ENCODE peak calls at places on chromosomes 1 and 21, in eight cellular contexts. One of them, this sample, is unnamed.

GRCh38 chr1:85258536-85259117 is 835 bp downstream of the C1orf52 start:
- DNase-seq in GM06990: no peak
- DNase-seq in HL-60: no peak
- DNase-seq in HCT116: no peak
- DNase-seq in thoracic aorta: no peak
- DNase-seq in fibroblast of lung: peak
- DNase-seq in fibroblast of mammary gland: no peak
- DNase-seq in CD8-positive, alpha-beta memory T cell: no peak
- DNase-seq in this sample: no peak

GRCh38 chr1:119784127-119784781 is 15.5 kb upstream of the HMGCS2 start:
- DNase-seq in CD8-positive, alpha-beta memory T cell: no peak
- DNase-seq in fibroblast of lung: peak
- DNase-seq in GM06990: no peak
- DNase-seq in HL-60: peak
- DNase-seq in fibroblast of mammary gland: peak
- DNase-seq in thoracic aorta: no peak
- DNase-seq in HCT116: no peak
- DNase-seq in this sample: no peak

GRCh38 chr1:24149854-24150227 is 6.9 kb upstream of the IL22RA1 start:
- DNase-seq in GM06990: no peak
- DNase-seq in fibroblast of lung: peak
- DNase-seq in fibroblast of mammary gland: peak
- DNase-seq in HL-60: peak
- DNase-seq in thoracic aorta: no peak
- DNase-seq in HCT116: peak
- DNase-seq in CD8-positive, alpha-beta memory T cell: no peak
- DNase-seq in this sample: no peak

GRCh38 chr21:15023782-15024181 is 41.0 kb downstream of the NRIP1 start:
- DNase-seq in fibroblast of lung: peak
- DNase-seq in fibroblast of mammary gland: no peak
- DNase-seq in GM06990: no peak
- DNase-seq in HCT116: no peak
- DNase-seq in thoracic aorta: no peak
- DNase-seq in HL-60: no peak
- DNase-seq in CD8-positive, alpha-beta memory T cell: no peak
- DNase-seq in this sample: no peak

GRCh38 chr1:78688701-78689100 is 39.1 kb downstream of the IFI44 start:
- DNase-seq in CD8-positive, alpha-beta memory T cell: no peak
- DNase-seq in HL-60: no peak
- DNase-seq in GM06990: no peak
- DNase-seq in fibroblast of lung: peak
- DNase-seq in fibroblast of mammary gland: peak
- DNase-seq in thoracic aorta: no peak
- DNase-seq in HCT116: no peak
- DNase-seq in this sample: peak

GRCh38 chr1:115074839-115075534 is 14.3 kb downstream of the TSPAN2 start:
- DNase-seq in CD8-positive, alpha-beta memory T cell: no peak
- DNase-seq in HCT116: no peak
- DNase-seq in thoracic aorta: no peak
- DNase-seq in GM06990: no peak
- DNase-seq in HL-60: no peak
- DNase-seq in fibroblast of mammary gland: peak
- DNase-seq in fibroblast of lung: peak
- DNase-seq in this sample: no peak

GRCh38 chr1:40281852-40282251 is 23.8 kb downstream of the ZMPSTE24 start:
- DNase-seq in fibroblast of lung: no peak
- DNase-seq in HCT116: no peak
- DNase-seq in HL-60: no peak
- DNase-seq in GM06990: no peak
- DNase-seq in thoracic aorta: no peak
- DNase-seq in CD8-positive, alpha-beta memory T cell: no peak
- DNase-seq in fibroblast of mammary gland: no peak
- DNase-seq in this sample: no peak

GRCh38 chr1:3451994-3452865 is 2.2 kb upstream of the ARHGEF16 start:
- DNase-seq in HCT116: no peak
- DNase-seq in HL-60: no peak
- DNase-seq in CD8-positive, alpha-beta memory T cell: no peak
- DNase-seq in GM06990: no peak
- DNase-seq in fibroblast of mammary gland: no peak
- DNase-seq in thoracic aorta: no peak
- DNase-seq in fibroblast of lung: no peak
- DNase-seq in this sample: no peak

GRCh38 chr21:37711294-37711844 is 204.9 kb downstream of the KCNJ6 start:
- DNase-seq in HL-60: no peak
- DNase-seq in GM06990: no peak
- DNase-seq in CD8-positive, alpha-beta memory T cell: no peak
- DNase-seq in fibroblast of mammary gland: no peak
- DNase-seq in thoracic aorta: no peak
- DNase-seq in HCT116: no peak
- DNase-seq in fibroblast of lung: no peak
- DNase-seq in this sample: no peak

GRCh38 chr1:116477428-116477827 is 93.4 kb downstream of the CD58 start:
- DNase-seq in thoracic aorta: no peak
- DNase-seq in CD8-positive, alpha-beta memory T cell: no peak
- DNase-seq in HL-60: no peak
- DNase-seq in fibroblast of lung: no peak
- DNase-seq in GM06990: no peak
- DNase-seq in HCT116: no peak
- DNase-seq in fibroblast of mammary gland: no peak
- DNase-seq in this sample: no peak
- H3K4me3 ChIP-seq in thoracic aorta: no peak
- H3K4me3 ChIP-seq in CD8-positive, alpha-beta memory T cell: no peak
- H3K4me3 ChIP-seq in HL-60: no peak
- H3K4me3 ChIP-seq in fibroblast of lung: no peak
- H3K4me3 ChIP-seq in GM06990: no peak
- H3K4me3 ChIP-seq in HCT116: no peak
- H3K4me3 ChIP-seq in fibroblast of mammary gland: no peak
- H3K4me3 ChIP-seq in this sample: no peak

GRCh38 chr1:207072241-207072640 is 16.4 kb upstream of the C4BPB start:
- DNase-seq in fibroblast of mammary gland: no peak
- DNase-seq in GM06990: no peak
- DNase-seq in fibroblast of lung: no peak
- DNase-seq in HCT116: no peak
- DNase-seq in thoracic aorta: no peak
- DNase-seq in CD8-positive, alpha-beta memory T cell: no peak
- DNase-seq in HL-60: no peak
- DNase-seq in this sample: no peak

GRCh38 chr1:207069059-207069458 is 16.0 kb downstream of the PFKFB2 start:
- DNase-seq in CD8-positive, alpha-beta memory T cell: no peak
- DNase-seq in thoracic aorta: no peak
- DNase-seq in fibroblast of lung: no peak
- DNase-seq in fibroblast of mammary gland: no peak
- DNase-seq in HCT116: no peak
- DNase-seq in GM06990: no peak
- DNase-seq in HL-60: peak
- DNase-seq in this sample: no peak

GRCh38 chr1:207069858-207070506 is 16.9 kb downstream of the PFKFB2 start:
- DNase-seq in fibroblast of lung: no peak
- DNase-seq in fibroblast of mammary gland: no peak
- DNase-seq in CD8-positive, alpha-beta memory T cell: no peak
- DNase-seq in GM06990: no peak
- DNase-seq in thoracic aorta: no peak
- DNase-seq in HCT116: no peak
- DNase-seq in HL-60: peak
- DNase-seq in this sample: no peak

GRCh38 chr1:207071426-207071825 is 17.2 kb upstream of the C4BPB start:
- DNase-seq in fibroblast of lung: no peak
- DNase-seq in CD8-positive, alpha-beta memory T cell: no peak
- DNase-seq in thoracic aorta: no peak
- DNase-seq in GM06990: no peak
- DNase-seq in fibroblast of mammary gland: no peak
- DNase-seq in HCT116: no peak
- DNase-seq in HL-60: no peak
- DNase-seq in this sample: no peak

GRCh38 chr1:207070811-207071210 is 17.7 kb downstream of the PFKFB2 start:
- DNase-seq in GM06990: no peak
- DNase-seq in thoracic aorta: no peak
- DNase-seq in CD8-positive, alpha-beta memory T cell: no peak
- DNase-seq in HCT116: no peak
- DNase-seq in fibroblast of lung: no peak
- DNase-seq in HL-60: no peak
- DNase-seq in fibroblast of mammary gland: no peak
- DNase-seq in this sample: no peak
- H3K4me3 ChIP-seq in GM06990: no peak
- H3K4me3 ChIP-seq in thoracic aorta: no peak
- H3K4me3 ChIP-seq in CD8-positive, alpha-beta memory T cell: no peak
- H3K4me3 ChIP-seq in HCT116: no peak
- H3K4me3 ChIP-seq in fibroblast of lung: no peak
- H3K4me3 ChIP-seq in HL-60: no peak
- H3K4me3 ChIP-seq in fibroblast of mammary gland: no peak
- H3K4me3 ChIP-seq in this sample: no peak

DNA sequence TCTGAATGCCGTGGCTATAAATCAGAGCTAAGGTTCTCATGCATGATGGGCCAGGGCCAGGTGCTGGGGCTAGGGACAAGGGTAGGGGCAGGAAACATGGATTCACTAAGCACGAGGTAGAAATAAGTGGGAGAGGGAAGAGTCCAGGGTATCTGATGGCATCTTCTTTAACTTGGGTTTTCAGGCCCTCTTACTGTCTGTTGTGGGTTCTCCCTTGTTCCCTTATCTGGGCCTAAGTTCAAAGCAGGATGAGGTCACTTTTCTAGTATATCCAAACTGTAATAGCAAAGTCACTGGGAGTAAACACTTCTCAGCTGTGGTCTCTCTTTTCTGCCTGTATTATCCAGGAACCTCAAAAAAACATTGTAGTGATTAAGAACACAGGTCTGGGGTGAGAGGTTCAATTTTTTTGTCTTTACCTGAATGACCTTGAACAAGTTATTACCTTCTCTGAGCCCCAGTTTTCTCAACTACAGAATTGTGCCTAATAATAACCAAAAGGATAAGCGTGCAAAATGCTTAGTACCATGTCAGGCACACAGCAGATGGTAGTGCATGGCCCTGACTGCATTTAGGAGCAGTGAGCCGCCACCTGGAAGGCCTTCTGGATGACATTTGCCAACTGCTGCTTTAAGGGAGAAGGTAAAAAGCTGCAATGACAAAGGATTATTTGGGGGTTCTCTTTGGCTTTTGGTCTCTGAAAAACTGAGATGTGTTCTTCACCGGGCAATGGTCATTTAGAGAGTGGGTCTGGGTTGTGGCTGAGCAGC is 53.6 kb upstream of the A3GALT2 start:
- DNase-seq in HCT116: no peak
- DNase-seq in HL-60: no peak
- DNase-seq in CD8-positive, alpha-beta memory T cell: no peak
- DNase-seq in thoracic aorta: no peak
- DNase-seq in fibroblast of lung: peak
- DNase-seq in GM06990: no peak
- DNase-seq in fibroblast of mammary gland: peak
- DNase-seq in this sample: no peak
- H3K4me3 ChIP-seq in HCT116: no peak
- H3K4me3 ChIP-seq in HL-60: no peak
- H3K4me3 ChIP-seq in CD8-positive, alpha-beta memory T cell: no peak
- H3K4me3 ChIP-seq in thoracic aorta: no peak
- H3K4me3 ChIP-seq in fibroblast of lung: no peak
- H3K4me3 ChIP-seq in GM06990: no peak
- H3K4me3 ChIP-seq in fibroblast of mammary gland: no peak
- H3K4me3 ChIP-seq in this sample: no peak

DNA sequence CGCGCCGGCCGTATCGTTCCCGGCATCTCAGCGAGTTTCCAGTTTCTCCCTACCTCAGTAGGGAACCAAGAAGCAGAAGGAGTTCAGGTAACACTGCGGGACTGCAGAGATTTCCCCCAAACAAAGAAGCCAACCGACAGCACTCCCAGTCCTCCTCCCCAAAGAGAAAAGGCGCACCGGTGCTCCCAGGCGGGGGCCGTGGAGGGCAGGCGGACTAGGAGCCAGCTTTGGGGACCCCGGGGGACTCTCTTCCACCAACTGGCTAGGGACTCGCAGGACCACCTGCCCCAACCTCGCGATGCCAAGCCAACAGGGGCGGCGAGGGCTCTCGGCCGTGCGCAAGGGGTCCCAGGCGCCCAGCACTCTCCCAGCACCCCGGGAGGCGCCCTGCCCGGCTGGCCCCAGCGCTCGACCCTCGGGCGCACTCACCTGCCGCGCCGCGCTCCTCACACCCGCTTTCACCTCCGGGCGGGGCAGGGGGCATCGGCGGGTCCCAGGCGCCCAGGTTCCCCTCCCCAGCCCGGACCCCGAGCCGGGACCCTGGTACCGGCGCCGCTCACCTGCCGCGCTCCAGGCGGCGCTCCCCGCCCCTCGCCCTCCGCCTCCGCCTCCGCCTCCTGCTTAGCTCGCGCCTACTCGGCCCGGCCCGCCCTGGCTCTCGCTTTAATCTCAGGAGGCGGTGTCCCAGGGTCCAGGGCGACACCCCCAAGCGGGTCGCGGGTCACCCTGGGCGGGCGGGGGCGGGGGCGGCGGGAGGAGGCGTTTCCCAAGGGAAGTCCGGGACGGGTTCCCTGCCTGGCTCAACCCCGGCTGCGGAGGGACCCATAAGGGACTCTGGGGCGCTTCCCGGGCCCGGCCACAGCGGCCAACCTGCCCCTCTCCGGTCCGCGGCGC is at the start of gene TMPRSS2:
- DNase-seq in CD8-positive, alpha-beta memory T cell: no peak
- DNase-seq in fibroblast of mammary gland: no peak
- DNase-seq in fibroblast of lung: no peak
- DNase-seq in thoracic aorta: no peak
- DNase-seq in HL-60: no peak
- DNase-seq in GM06990: no peak
- DNase-seq in HCT116: no peak
- DNase-seq in this sample: no peak
- H3K4me3 ChIP-seq in CD8-positive, alpha-beta memory T cell: no peak
- H3K4me3 ChIP-seq in fibroblast of mammary gland: no peak
- H3K4me3 ChIP-seq in fibroblast of lung: no peak
- H3K4me3 ChIP-seq in thoracic aorta: peak
- H3K4me3 ChIP-seq in HL-60: no peak
- H3K4me3 ChIP-seq in GM06990: no peak
- H3K4me3 ChIP-seq in HCT116: no peak
- H3K4me3 ChIP-seq in this sample: no peak

DNA sequence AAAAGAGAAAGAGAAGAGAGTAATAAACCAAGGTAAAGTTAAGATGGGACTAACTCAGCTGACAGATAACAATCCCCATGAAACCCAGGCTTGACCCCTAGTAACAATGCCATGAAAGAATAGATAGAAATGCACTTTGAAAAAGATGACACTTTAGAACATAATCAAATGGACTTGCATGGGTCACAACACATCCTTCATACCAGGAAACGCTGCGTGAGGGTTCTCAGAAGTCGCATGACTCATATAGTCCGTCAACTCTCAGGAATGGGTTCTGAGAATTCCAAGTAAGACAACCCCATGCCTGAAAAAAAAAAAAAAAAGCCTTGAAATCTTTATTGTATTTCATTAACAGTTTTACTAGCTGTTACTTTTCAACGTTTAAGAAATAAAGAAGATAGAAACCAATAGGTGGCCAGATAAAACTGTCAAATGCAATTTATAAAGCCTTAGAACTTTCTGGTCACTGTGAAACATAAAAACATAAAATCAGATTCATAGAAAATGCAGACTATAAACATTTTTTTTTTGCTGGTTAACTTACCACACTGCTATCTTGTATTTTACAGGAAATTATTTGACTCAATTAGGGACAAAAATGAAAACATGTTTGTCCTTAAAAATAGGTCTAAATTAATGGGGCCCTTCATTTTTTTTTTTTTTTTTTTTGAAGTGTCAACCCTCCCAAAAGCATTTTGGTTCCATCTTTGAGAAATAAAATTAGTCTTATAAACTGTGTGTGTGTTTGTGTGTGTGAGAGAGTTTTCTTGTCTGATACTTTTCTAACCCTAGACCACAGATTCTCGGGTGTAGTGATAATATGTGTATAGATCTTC is 202.1 kb downstream of the NCAM2 start:
- DNase-seq in fibroblast of lung: peak
- DNase-seq in thoracic aorta: peak
- DNase-seq in fibroblast of mammary gland: peak
- DNase-seq in CD8-positive, alpha-beta memory T cell: no peak
- DNase-seq in GM06990: no peak
- DNase-seq in HL-60: no peak
- DNase-seq in HCT116: no peak
- DNase-seq in this sample: no peak
- H3K4me3 ChIP-seq in fibroblast of lung: no peak
- H3K4me3 ChIP-seq in thoracic aorta: peak
- H3K4me3 ChIP-seq in fibroblast of mammary gland: no peak
- H3K4me3 ChIP-seq in CD8-positive, alpha-beta memory T cell: no peak
- H3K4me3 ChIP-seq in GM06990: no peak
- H3K4me3 ChIP-seq in HL-60: no peak
- H3K4me3 ChIP-seq in HCT116: no peak
- H3K4me3 ChIP-seq in this sample: no peak

This sample was measured in HAP-1.